ENCODE peak calls at places on chromosomes 11 and 22, in five cellular contexts. C, M, B, H and Q are unnamed samples.

GRCh38 chr22:25069426-25069757 is 116.9 kb downstream of the KIAA1671 start:
- DNase-seq in C (no peak), M (no peak), B (no peak), H (no peak), Q (no peak)

GRCh38 chr11:78952866-78953265 is 378.2 kb upstream of the NARS2 start:
- DNase-seq in C (no peak), M (no peak), B (no peak), H (no peak), Q (no peak)

GRCh38 chr11:8292351-8292750 is 28.7 kb upstream of the LMO1 start:
- DNase-seq in C (no peak), M (peak), B (no peak), H (no peak), Q (no peak)

GRCh38 chr22:35524966-35525686 is 15.5 kb upstream of the RASD2 start:
- DNase-seq in C (no peak), M (no peak), B (peak), H (no peak), Q (no peak)

GRCh38 chr22:18145676-18146388 is 4.1 kb upstream of the USP18 start:
- DNase-seq in C (no peak), M (no peak), B (no peak), H (no peak), Q (no peak)

GRCh38 chr11:8832571-8833260 is 78.3 kb upstream of the AKIP1 start:
- DNase-seq in C (no peak), M (peak), B (no peak), H (no peak), Q (peak)

GRCh38 chr22:44532466-44533025 is 34.5 kb upstream of the RTL6 start:
- DNase-seq in C (no peak), M (no peak), B (peak), H (no peak), Q (no peak)

GRCh38 chr11:95305726-95306522 is 74.9 kb upstream of the SESN3 start:
- DNase-seq in C (no peak), M (no peak), B (no peak), H (no peak), Q (no peak)

GRCh38 chr11:116787786-116788486 is at the start of gene ZPR1:
- DNase-seq in C (peak), M (peak), B (peak), H (peak), Q (peak)

GRCh38 chr22:36839356-36840073 is 21.3 kb upstream of the NCF4 start:
- DNase-seq in C (no peak), M (no peak), B (no peak), H (no peak), Q (peak)

GRCh38 chr11:60280412-60280811 is at the start of gene MS4A4A:
- DNase-seq in C (no peak), M (no peak), B (no peak), H (no peak), Q (no peak)

GRCh38 chr22:39559456-39560105 is 11.0 kb upstream of the CACNA1I start:
- DNase-seq in C (no peak), M (no peak), B (no peak), H (peak), Q (no peak)

GRCh38 chr11:3096909-3097395 is 39.7 kb upstream of the CARS1 start:
- DNase-seq in C (no peak), M (no peak), B (no peak), H (no peak), Q (no peak)

GRCh38 chr11:119167933-119168332 is 592 bp upstream of the NLRX1 start:
- DNase-seq in C (no peak), M (no peak), B (no peak), H (no peak), Q (no peak)

GRCh38 chr11:109704432-109704831 is 282.4 kb downstream of the C11orf87 start:
- DNase-seq in C (no peak), M (no peak), B (no peak), H (no peak), Q (no peak)

GRCh38 chr22:44291265-44292006 is 21.3 kb downstream of the SHISAL1 start:
- DNase-seq in C (no peak), M (no peak), B (no peak), H (no peak), Q (peak)

GRCh38 chr11:117613521-117613920 is 183.5 kb downstream of the DSCAML1 start:
- DNase-seq in C (no peak), M (no peak), B (peak), H (no peak), Q (no peak)

GRCh38 chr11:70139785-70140410 is 61.8 kb downstream of the ANO1 start:
- DNase-seq in C (no peak), M (no peak), B (no peak), H (no peak), Q (no peak)

GRCh38 chr11:32297629-32298028 is 137.7 kb downstream of the WT1 start:
- DNase-seq in C (no peak), M (no peak), B (no peak), H (peak), Q (peak)

GRCh38 chr11:2524446-2525165 is 79.8 kb downstream of the KCNQ1 start:
- DNase-seq in C (no peak), M (peak), B (peak), H (no peak), Q (no peak)

GRCh38 chr11:128367573-128367972 is 219.8 kb downstream of the ETS1 start:
- DNase-seq in C (no peak), M (peak), B (no peak), H (no peak), Q (no peak)

GRCh38 chr11:35216962-35217667 is 78.1 kb downstream of the CD44 start:
- DNase-seq in C (no peak), M (no peak), B (no peak), H (no peak), Q (no peak)

GRCh38 chr11:69108030-69108429 is 47.7 kb upstream of the SMIM38 start:
- DNase-seq in C (no peak), M (no peak), B (no peak), H (no peak), Q (no peak)

GRCh38 chr11:17890333-17890732 is 122.5 kb downstream of the SERGEF start:
- DNase-seq in C (no peak), M (no peak), B (no peak), H (no peak), Q (no peak)

GRCh38 chr11:70141490-70142014 is 61.5 kb upstream of the FADD start:
- DNase-seq in C (no peak), M (no peak), B (no peak), H (no peak), Q (no peak)

GRCh38 chr11:60953781-60954180 is 1.8 kb upstream of the SLC15A3 start:
- DNase-seq in C (no peak), M (no peak), B (no peak), H (no peak), Q (peak)

GRCh38 chr11:48040830-48041444 is 60.6 kb downstream of the PTPRJ start:
- DNase-seq in C (no peak), M (no peak), B (no peak), H (no peak), Q (no peak)

GRCh38 chr11:126451211-126451802 is 95.8 kb downstream of the ST3GAL4 start:
- DNase-seq in C (no peak), M (no peak), B (no peak), H (no peak), Q (no peak)

GRCh38 chr11:127345819-127346459 is 345.4 kb upstream of the KIRREL3 start:
- DNase-seq in C (peak), M (no peak), B (no peak), H (peak), Q (peak)

GRCh38 chr22:38935023-38935422 is 22.4 kb upstream of the APOBEC3A start:
- DNase-seq in C (no peak), M (no peak), B (no peak), H (no peak), Q (no peak)